ENCODE peak calls at places on chromosomes 1 and 21, in nine cellular contexts. N, S, Y, A, Z, V, C, O and W are unnamed samples.

GRCh38 chr1:26744075-26744958 is 43.4 kb upstream of the PIGV start:
- DNase-seq in Y (peak), N (peak), O (peak), Z (peak), V (peak), A (peak), C (peak), S (peak), W (no peak)

GRCh38 chr1:218718216-218718615 is 373.1 kb downstream of the TGFB2 start:
- DNase-seq in C (no peak), N (no peak), S (no peak), V (no peak), A (no peak), Y (no peak), Z (no peak), O (peak), W (no peak)

GRCh38 chr1:8866792-8867415 is 11.6 kb downstream of the ENO1 start:
- DNase-seq in N (no peak), O (no peak), Y (no peak), Z (no peak), V (no peak), S (no peak), C (no peak), A (no peak), W (no peak)

GRCh38 chr1:25204797-25205441 is 27.4 kb downstream of the SYF2 start:
- DNase-seq in O (peak), Z (peak), A (no peak), N (peak), S (peak), Y (no peak), C (peak), V (peak), W (no peak)

GRCh38 chr1:78718566-78718965 is 68.9 kb downstream of the IFI44 start:
- DNase-seq in Z (no peak), O (peak), V (no peak), N (no peak), A (no peak), Y (no peak), S (no peak), C (no peak), W (no peak)

GRCh38 chr1:208757846-208758245 is 513.7 kb upstream of the PLXNA2 start:
- DNase-seq in S (no peak), V (no peak), O (no peak), A (no peak), Z (no peak), C (no peak), N (no peak), Y (no peak), W (no peak)

GRCh38 chr21:28485301-28486022 is 507.2 kb downstream of the LTN1 start:
- DNase-seq in Y (no peak), S (no peak), N (peak), C (no peak), O (peak), A (no peak), Z (peak), V (no peak), W (no peak)

GRCh38 chr1:168408531-168409242 is 128.0 kb downstream of the TBX19 start:
- DNase-seq in O (peak), V (peak), C (peak), Z (peak), N (peak), Y (peak), S (no peak), A (no peak), W (peak)

GRCh38 chr1:63671514-63671913 is 78.3 kb downstream of the PGM1 start:
- DNase-seq in V (no peak), N (no peak), C (no peak), S (no peak), O (no peak), A (no peak), Z (no peak), Y (no peak), W (no peak)

GRCh38 chr1:183291802-183292515 is 105.9 kb downstream of the LAMC2 start:
- DNase-seq in C (no peak), V (no peak), Y (no peak), S (no peak), A (no peak), Z (peak), N (peak), O (peak), W (no peak)

GRCh38 chr1:6360517-6360916 is 33.0 kb downstream of the ACOT7 start:
- DNase-seq in S (no peak), Y (no peak), V (no peak), Z (no peak), C (no peak), A (no peak), N (no peak), O (no peak), W (no peak)

GRCh38 chr1:1432951-1433803 is 2.3 kb upstream of the VWA1 start:
- DNase-seq in O (no peak), V (no peak), Z (no peak), Y (no peak), C (peak), A (peak), N (no peak), S (peak), W (peak)

GRCh38 chr1:168676861-168677260 is 52.1 kb downstream of the DPT start:
- DNase-seq in Y (no peak), C (no peak), V (no peak), Z (no peak), S (no peak), A (no peak), O (no peak), N (no peak), W (no peak)

GRCh38 chr1:3453891-3454810 is at the start of gene ARHGEF16:
- DNase-seq in Z (peak), Y (no peak), A (no peak), V (peak), N (peak), C (peak), O (peak), S (peak), W (no peak)

GRCh38 chr1:230425252-230426061 is 675 bp downstream of the PGBD5 start:
- DNase-seq in N (no peak), Z (no peak), O (no peak), V (no peak), S (peak), Y (no peak), C (no peak), A (no peak), W (peak)

GRCh38 chr1:240597153-240597745 is 14.7 kb downstream of the GREM2 start:
- DNase-seq in S (no peak), V (no peak), Y (no peak), N (no peak), O (no peak), C (no peak), A (no peak), Z (no peak), W (no peak)

GRCh38 chr1:168758503-168758902 is 29.5 kb upstream of the DPT start:
- DNase-seq in Z (no peak), S (no peak), O (no peak), N (no peak), V (no peak), Y (no peak), A (no peak), C (no peak), W (no peak)

GRCh38 chr1:924619-925323 is 1.0 kb downstream of the SAMD11 start:
- DNase-seq in S (peak), Y (no peak), V (no peak), Z (peak), N (no peak), A (no peak), O (peak), C (no peak), W (no peak)

GRCh38 chr1:41646186-41646585 is 161.7 kb upstream of the EDN2 start:
- DNase-seq in Y (no peak), C (no peak), S (no peak), N (no peak), Z (no peak), V (no peak), O (no peak), A (no peak), W (no peak)

GRCh38 chr1:65421341-65422174 is 1.1 kb downstream of the LEPR start:
- DNase-seq in O (peak), C (no peak), Z (peak), V (no peak), N (peak), S (no peak), Y (no peak), A (no peak), W (no peak)

DNA sequence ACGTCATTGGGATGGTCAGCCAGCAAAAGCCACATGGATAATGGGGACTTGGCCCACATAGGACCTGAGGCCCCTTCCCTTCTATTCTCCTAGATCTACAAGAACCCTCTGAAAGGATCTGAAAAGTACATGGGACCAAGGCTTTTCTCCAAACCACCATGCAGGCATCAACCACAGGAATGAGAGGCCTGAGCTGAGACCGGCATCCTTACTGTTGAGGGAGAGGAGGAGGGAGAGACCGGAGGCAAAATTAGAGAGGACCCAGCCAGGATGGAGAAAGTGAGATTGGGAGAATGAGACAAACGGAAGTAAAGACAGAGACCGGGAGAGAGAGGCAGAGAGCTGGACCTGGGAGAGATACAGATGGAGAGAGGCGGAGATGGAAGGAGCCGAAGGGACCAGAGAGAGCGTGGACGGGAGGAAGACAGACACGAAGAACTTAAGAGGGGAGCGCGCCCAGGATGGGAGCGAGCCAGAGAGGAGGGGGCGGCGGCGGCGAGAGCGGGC is 281.6 kb downstream of the RRAGC start:
- DNase-seq in N (no peak), Y (no peak), Z (no peak), S (no peak), O (no peak), V (no peak), A (no peak), C (no peak), W (no peak)
- H3K4me3 ChIP-seq in N (no peak), Y (no peak), Z (no peak), S (no peak), O (no peak), V (no peak), A (no peak), C (no peak), W (peak)

GRCh38 chr1:160438320-160438918 is 38.1 kb downstream of the VANGL2 start:
- DNase-seq in V (no peak), C (no peak), S (no peak), Y (no peak), N (no peak), A (no peak), O (no peak), Z (no peak), W (peak)
- H3K4me3 ChIP-seq in V (peak), C (no peak), S (no peak), Y (peak), N (no peak), A (no peak), O (no peak), Z (no peak), W (no peak)

GRCh38 chr1:116359060-116359830 is 13.8 kb upstream of the ATP1A1 start:
- DNase-seq in S (no peak), Z (peak), Y (no peak), N (peak), V (no peak), C (no peak), A (no peak), O (no peak), W (no peak)

GRCh38 chr1:116359871-116360270 is 13.2 kb upstream of the ATP1A1 start:
- DNase-seq in Z (no peak), A (no peak), C (no peak), S (no peak), N (no peak), O (no peak), Y (no peak), V (no peak), W (no peak)

GRCh38 chr1:116357487-116357886 is 15.6 kb upstream of the ATP1A1 start:
- DNase-seq in Z (no peak), S (no peak), Y (no peak), O (peak), A (no peak), N (no peak), C (no peak), V (no peak), W (no peak)

GRCh38 chr1:116356067-116356466 is 17.0 kb upstream of the ATP1A1 start:
- DNase-seq in Z (no peak), C (no peak), N (no peak), Y (no peak), V (no peak), O (no peak), A (no peak), S (no peak), W (no peak)

DNA sequence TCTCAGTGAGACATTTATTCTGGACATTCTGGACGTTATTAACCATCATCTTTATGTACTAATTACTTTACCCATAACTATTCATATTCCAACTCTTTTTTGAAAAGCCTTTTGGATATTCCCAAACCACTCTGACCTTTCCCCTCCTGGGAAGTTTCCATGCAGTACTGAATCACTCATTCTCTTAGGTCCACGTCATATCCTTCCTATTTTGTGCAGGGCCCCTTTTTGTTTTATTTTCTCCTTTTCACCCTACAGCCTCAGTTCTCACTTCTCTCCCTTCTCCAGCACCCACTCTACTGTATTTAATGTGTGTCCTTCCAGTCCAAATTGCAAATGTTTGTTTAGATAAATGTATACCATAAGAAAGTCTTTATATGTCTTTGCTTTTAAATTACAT is 16.4 kb upstream of the ATP1A1 start:
- DNase-seq in Y (no peak), V (no peak), Z (peak), S (no peak), N (peak), O (peak), A (no peak), C (no peak), W (no peak)
- H3K4me3 ChIP-seq in Y (no peak), V (no peak), Z (no peak), S (no peak), N (no peak), O (no peak), A (no peak), C (no peak), W (no peak)

GRCh38 chr1:20165522-20165951 is 20.4 kb upstream of the UBXN10 start:
- DNase-seq in A (no peak), O (no peak), Y (no peak), N (peak), S (no peak), Z (peak), V (no peak), C (peak), W (no peak)
- H3K4me3 ChIP-seq in A (no peak), O (no peak), Y (no peak), N (no peak), S (no peak), Z (no peak), V (no peak), C (no peak), W (no peak)

GRCh38 chr1:53198241-53198651 is 1.6 kb downstream of the CPT2 start:
- DNase-seq in N (no peak), Z (peak), V (no peak), C (no peak), A (no peak), Y (no peak), O (no peak), S (no peak), W (no peak)
- H3K4me3 ChIP-seq in N (no peak), Z (no peak), V (no peak), C (peak), A (peak), Y (no peak), O (no peak), S (no peak), W (peak)

GRCh38 chr21:25639922-25640670 is 1.0 kb downstream of the JAM2 start:
- DNase-seq in C (no peak), V (peak), A (no peak), O (no peak), Y (no peak), N (no peak), Z (no peak), S (peak), W (no peak)

GRCh38 chr21:25643486-25643885 is 4.4 kb downstream of the JAM2 start:
- DNase-seq in S (no peak), A (no peak), O (no peak), Y (no peak), C (no peak), V (no peak), Z (no peak), N (no peak), W (no peak)

GRCh38 chr21:25639167-25639921 is at the start of gene JAM2:
- DNase-seq in C (no peak), O (peak), S (peak), N (no peak), V (peak), Z (peak), Y (peak), A (peak), W (no peak)

GRCh38 chr21:25638634-25639166 is 358 bp upstream of the JAM2 start:
- DNase-seq in N (no peak), Y (no peak), V (peak), S (no peak), A (no peak), C (no peak), Z (peak), O (peak), W (no peak)

DNA sequence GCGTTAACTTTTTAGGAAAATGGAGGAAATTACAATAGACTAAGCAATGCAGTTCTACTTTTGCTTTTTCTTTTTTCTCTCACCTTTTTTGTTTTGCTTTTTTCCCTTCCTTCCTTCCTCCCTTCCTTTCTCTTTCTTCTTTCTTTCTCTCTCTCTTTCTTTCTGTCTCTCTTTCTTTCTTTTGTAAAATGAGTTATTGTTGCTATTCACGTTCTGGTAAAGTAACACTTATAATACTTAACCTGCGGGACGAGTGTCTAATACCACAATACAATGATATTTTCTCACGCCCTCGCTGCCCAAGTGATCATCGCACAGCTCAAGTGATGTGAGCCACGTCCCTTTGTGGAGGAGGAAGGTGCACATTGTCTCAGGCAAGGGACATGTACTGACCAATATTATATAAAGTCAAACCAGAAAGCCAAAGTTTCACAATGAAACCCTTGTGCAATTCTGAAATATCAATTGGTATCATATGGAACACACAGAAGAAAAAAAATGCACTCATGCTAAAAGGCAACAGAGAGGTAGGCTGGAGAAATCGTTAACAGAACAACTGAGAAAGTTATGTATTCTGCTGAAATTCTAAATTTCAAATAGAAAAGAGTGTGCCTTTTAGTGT is 1.7 kb downstream of the JAM2 start:
- DNase-seq in O (no peak), A (no peak), C (no peak), N (no peak), Y (no peak), S (no peak), Z (no peak), V (no peak), W (no peak)
- H3K4me3 ChIP-seq in O (no peak), A (peak), C (no peak), N (peak), Y (peak), S (no peak), Z (no peak), V (peak), W (peak)

GRCh38 chr1:174768516-174768915 is 231.2 kb upstream of the CACYBP start:
- DNase-seq in Z (no peak), S (no peak), A (no peak), V (no peak), C (no peak), O (no peak), Y (no peak), N (no peak), W (no peak)
- H3K4me3 ChIP-seq in Z (no peak), S (no peak), A (no peak), V (no peak), C (no peak), O (no peak), Y (no peak), N (no peak), W (no peak)

GRCh38 chr1:228099331-228099732 is 3.8 kb downstream of the C1orf35 start:
- DNase-seq in O (no peak), A (peak), V (no peak), N (no peak), S (no peak), C (no peak), Z (no peak), Y (no peak), W (no peak)

GRCh38 chr1:228100822-228101613 is 2.1 kb downstream of the C1orf35 start:
- DNase-seq in S (no peak), V (no peak), A (no peak), C (no peak), Z (no peak), N (no peak), Y (no peak), O (no peak), W (no peak)

GRCh38 chr1:228102791-228103620 is at the start of gene C1orf35:
- DNase-seq in A (peak), S (peak), O (peak), Z (peak), Y (peak), C (peak), V (peak), N (peak), W (peak)

GRCh38 chr1:228101994-228102790 is 933 bp downstream of the C1orf35 start:
- DNase-seq in Z (peak), V (peak), N (no peak), S (peak), O (no peak), Y (peak), A (no peak), C (no peak), W (no peak)

GRCh38 chr1:228101614-228101993 is 1.5 kb downstream of the C1orf35 start:
- DNase-seq in C (no peak), Z (no peak), A (no peak), S (no peak), N (no peak), V (no peak), O (no peak), Y (no peak), W (no peak)
- H3K4me3 ChIP-seq in C (peak), Z (peak), A (peak), S (no peak), N (peak), V (peak), O (no peak), Y (peak), W (peak)